ENCODE peak calls at places on chromosomes 6 and 20, in ten cellular contexts. X is esophagus squamous epithelium, Y is prostate gland, M is suprapubic skin, L is HCT116, C is heart left ventricle, W is spleen, A is tibial nerve, H is transverse colon, V is endothelial cell of umbilical vein. I is an unnamed sample.

GRCh38 chr6:25655746-25656145 is 3.7 kb downstream of the SCGN start:
- DNase-seq in V (no peak), M (no peak), A (no peak), Y (no peak), H (no peak), C (no peak), W (no peak), L (no peak), X (no peak), I (no peak)

GRCh38 chr6:22236626-22237414 is 60.0 kb downstream of the PRL start:
- DNase-seq in W (no peak), H (no peak), A (no peak), M (peak), V (no peak), C (no peak), L (no peak), Y (no peak), X (no peak), I (no peak)

GRCh38 chr6:108736832-108737231 is 111.4 kb upstream of the ARMC2 start:
- DNase-seq in X (no peak), V (peak), C (no peak), M (peak), Y (no peak), W (no peak), A (no peak), H (no peak), L (peak), I (no peak)

GRCh38 chr6:125586074-125586473 is 163.4 kb upstream of the HEY2 start:
- DNase-seq in M (no peak), V (peak), A (no peak), C (no peak), L (no peak), W (no peak), Y (no peak), H (no peak), X (no peak), I (no peak)

GRCh38 chr6:115896538-115897129 is 164.1 kb downstream of the FRK start:
- DNase-seq in H (no peak), W (no peak), M (no peak), C (no peak), L (peak), A (no peak), V (peak), Y (no peak), X (no peak), I (no peak)

GRCh38 chr20:16001286-16001685 is 572.0 kb downstream of the KIF16B start:
- DNase-seq in L (no peak), Y (no peak), A (no peak), C (no peak), M (no peak), W (no peak), H (no peak), X (no peak), V (no peak), I (no peak)

GRCh38 chr6:170063431-170063830 is 227.4 kb downstream of the DLL1 start:
- DNase-seq in V (no peak), H (peak), C (no peak), L (no peak), W (peak), M (peak), Y (no peak), A (no peak), X (no peak), I (peak)

GRCh38 chr6:68127066-68127465 is 508.0 kb upstream of the ADGRB3 start:
- DNase-seq in X (no peak), H (no peak), Y (no peak), V (no peak), W (no peak), L (no peak), C (no peak), M (no peak), A (no peak), I (no peak)

GRCh38 chr6:12545837-12546658 is 170.5 kb upstream of the PHACTR1 start:
- DNase-seq in L (peak), X (no peak), Y (no peak), W (no peak), A (no peak), H (no peak), C (no peak), M (no peak), V (peak), I (no peak)

GRCh38 chr20:16490696-16491095 is 82.6 kb downstream of the KIF16B start:
- DNase-seq in M (no peak), V (no peak), A (no peak), X (no peak), Y (no peak), L (no peak), C (no peak), W (no peak), H (no peak), I (no peak)

GRCh38 chr6:168908166-168908565 is 345.5 kb downstream of the THBS2 start:
- DNase-seq in M (no peak), C (no peak), W (no peak), A (no peak), H (no peak), V (no peak), L (no peak), Y (no peak), X (no peak), I (no peak)

GRCh38 chr20:4775322-4776078 is 53.8 kb downstream of the PRND start:
- DNase-seq in H (no peak), Y (no peak), W (no peak), M (no peak), V (no peak), A (no peak), L (no peak), C (no peak), X (no peak), I (no peak)

GRCh38 chr20:47784599-47785320 is 521 bp downstream of the SULF2 start:
- DNase-seq in C (peak), L (no peak), A (no peak), W (peak), X (no peak), Y (peak), H (peak), V (peak), M (no peak), I (no peak)

GRCh38 chr6:23650676-23651075 is 475.3 kb upstream of the NRSN1 start:
- DNase-seq in L (no peak), V (no peak), C (no peak), M (no peak), A (no peak), W (no peak), X (no peak), Y (peak), H (peak), I (no peak)

GRCh38 chr6:23696946-23697345 is 429.1 kb upstream of the NRSN1 start:
- DNase-seq in V (no peak), X (no peak), W (no peak), C (no peak), M (no peak), A (no peak), L (no peak), H (no peak), Y (peak), I (no peak)

GRCh38 chr6:68634503-68635411 is at the start of gene ADGRB3:
- DNase-seq in Y (peak), X (no peak), C (peak), M (peak), A (peak), L (no peak), V (peak), W (peak), H (peak), I (peak)

GRCh38 chr6:25404693-25405169 is 125.6 kb downstream of the CARMIL1 start:
- DNase-seq in Y (no peak), H (peak), C (no peak), W (no peak), M (no peak), X (no peak), L (no peak), A (no peak), V (peak), I (no peak)

DNA sequence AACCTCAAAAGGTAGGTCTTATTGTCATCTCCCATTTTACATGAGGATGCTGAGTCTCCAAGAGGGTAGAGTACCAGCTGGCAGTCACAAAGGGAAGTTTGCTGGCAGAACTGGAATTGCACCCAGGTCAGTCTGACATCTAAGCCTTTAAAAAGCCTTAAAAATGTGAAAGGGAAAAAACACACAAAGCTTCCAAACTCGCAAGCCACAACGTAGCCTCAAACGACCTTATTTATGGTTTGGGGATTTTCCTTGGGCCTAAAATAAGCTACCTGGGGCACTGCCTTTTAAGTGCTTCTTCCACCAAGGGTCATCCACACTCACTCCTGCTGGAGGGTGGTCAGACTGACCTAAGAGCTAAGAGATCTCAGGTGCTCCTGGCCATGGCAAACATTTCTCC is 2.1 kb downstream of the MBOAT1 start:
- DNase-seq in L (no peak), C (no peak), M (no peak), W (no peak), A (no peak), H (no peak), Y (no peak), X (no peak), V (no peak), I (no peak)
- H3K4me3 ChIP-seq in L (no peak), C (no peak), M (peak), W (no peak), A (peak), H (no peak), Y (no peak), X (peak), V (no peak), I (no peak)

GRCh38 chr6:31727717-31728671 is 1.1 kb downstream of the DDAH2 start:
- DNase-seq in Y (no peak), W (peak), C (no peak), X (no peak), H (no peak), V (no peak), L (no peak), A (no peak), M (no peak), I (no peak)
- TF ChIP-seq POLR2A in Y (no peak), W (no peak), C (no peak), X (no peak), H (no peak), V (no peak), L (no peak), A (no peak), M (no peak), I (no peak)

GRCh38 chr6:71887006-71887743 is 825 bp downstream of the RIMS1 start:
- DNase-seq in X (no peak), A (no peak), H (no peak), L (no peak), W (peak), V (peak), C (no peak), M (no peak), Y (no peak), I (no peak)
- H3K4me3 ChIP-seq in X (peak), A (peak), H (no peak), L (no peak), W (no peak), V (no peak), C (peak), M (peak), Y (peak), I (peak)

GRCh38 chr6:131654326-131654725 is 17.2 kb downstream of the ENPP3 start:
- DNase-seq in H (no peak), C (no peak), V (no peak), A (no peak), L (no peak), X (no peak), Y (no peak), M (no peak), W (no peak), I (no peak)

GRCh38 chr6:131657630-131658111 is 20.6 kb downstream of the ENPP3 start:
- DNase-seq in A (no peak), Y (no peak), C (no peak), W (no peak), H (no peak), M (no peak), X (no peak), L (no peak), V (no peak), I (no peak)

GRCh38 chr6:131656667-131657066 is 19.6 kb downstream of the ENPP3 start:
- DNase-seq in V (no peak), X (no peak), C (no peak), A (no peak), W (no peak), Y (no peak), H (no peak), L (no peak), M (no peak), I (no peak)

GRCh38 chr6:131655387-131655786 is 18.3 kb downstream of the ENPP3 start:
- DNase-seq in M (no peak), C (no peak), X (no peak), V (no peak), H (no peak), A (no peak), Y (no peak), W (no peak), L (no peak), I (no peak)

DNA sequence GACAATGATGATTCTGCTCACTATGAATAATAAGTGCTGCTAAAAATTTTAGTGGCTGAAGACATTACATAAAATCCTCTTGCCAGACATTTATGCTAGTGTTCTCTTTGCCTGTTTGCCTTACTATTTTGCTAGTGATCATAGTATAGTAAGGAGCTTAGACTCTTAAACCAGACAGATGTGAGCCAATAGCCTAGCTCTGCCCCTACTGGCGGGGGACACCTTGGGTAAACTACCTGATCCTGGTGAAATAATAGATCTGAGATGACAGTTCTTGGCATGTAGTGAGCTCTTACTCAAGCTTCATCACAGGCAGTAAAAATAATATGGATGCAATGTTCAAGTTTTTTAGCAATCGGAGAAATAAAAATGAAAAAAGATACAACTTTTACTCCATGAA is 18.8 kb downstream of the ENPP3 start:
- DNase-seq in X (no peak), W (no peak), H (no peak), A (no peak), C (no peak), L (no peak), M (no peak), V (no peak), Y (no peak), I (no peak)
- TF ChIP-seq POLR2A in X (no peak), W (no peak), H (no peak), A (no peak), C (no peak), L (no peak), M (no peak), V (no peak), Y (no peak), I (no peak)

GRCh38 chr6:34154668-34155447 is 9.0 kb upstream of the GRM4 start:
- DNase-seq in C (peak), A (no peak), X (no peak), M (peak), H (peak), L (no peak), W (peak), Y (no peak), V (peak), I (no peak)
- H3K4me3 ChIP-seq in C (no peak), A (no peak), X (peak), M (peak), H (no peak), L (peak), W (no peak), Y (no peak), V (no peak), I (peak)

DNA sequence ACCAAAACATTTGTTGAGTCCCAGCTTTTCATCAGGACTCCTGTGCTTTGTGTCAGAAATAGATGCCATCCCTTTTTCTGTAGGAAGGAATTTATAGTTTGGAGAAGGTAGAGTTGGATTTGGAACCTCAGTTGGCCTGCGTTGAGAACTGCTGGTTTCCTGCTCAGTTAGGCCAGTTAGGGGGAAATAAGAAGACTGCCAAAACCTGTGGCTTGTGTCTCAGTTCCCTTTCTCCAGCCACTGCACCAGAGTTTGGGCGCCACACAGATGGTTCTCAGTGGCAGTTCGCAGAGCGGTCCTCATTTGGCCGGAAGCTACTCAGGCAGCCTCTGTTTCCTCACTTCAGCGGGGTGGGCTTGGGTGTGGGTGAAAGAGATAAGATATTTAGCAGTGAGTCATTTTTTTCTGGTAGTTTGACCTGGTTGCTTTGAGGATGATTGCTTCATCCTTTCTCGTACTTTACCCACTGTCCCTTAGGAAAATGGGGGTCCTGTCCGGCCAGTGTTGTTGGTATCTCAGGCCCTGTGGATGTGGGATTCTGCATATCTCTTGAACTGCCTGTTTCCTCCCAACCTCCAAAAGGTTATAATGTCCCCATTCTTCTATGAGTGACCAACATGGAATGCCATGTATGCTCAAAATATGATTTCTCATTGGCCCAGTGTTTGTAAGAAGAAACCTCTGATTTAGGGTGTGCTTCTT is 53.7 kb downstream of the JARID2 start:
- DNase-seq in H (peak), V (no peak), W (peak), C (peak), Y (no peak), L (no peak), X (no peak), M (no peak), A (no peak), I (peak)
- TF ChIP-seq POLR2A in H (no peak), V (no peak), W (no peak), C (no peak), Y (no peak), L (no peak), X (no peak), M (no peak), A (no peak), I (no peak)

DNA sequence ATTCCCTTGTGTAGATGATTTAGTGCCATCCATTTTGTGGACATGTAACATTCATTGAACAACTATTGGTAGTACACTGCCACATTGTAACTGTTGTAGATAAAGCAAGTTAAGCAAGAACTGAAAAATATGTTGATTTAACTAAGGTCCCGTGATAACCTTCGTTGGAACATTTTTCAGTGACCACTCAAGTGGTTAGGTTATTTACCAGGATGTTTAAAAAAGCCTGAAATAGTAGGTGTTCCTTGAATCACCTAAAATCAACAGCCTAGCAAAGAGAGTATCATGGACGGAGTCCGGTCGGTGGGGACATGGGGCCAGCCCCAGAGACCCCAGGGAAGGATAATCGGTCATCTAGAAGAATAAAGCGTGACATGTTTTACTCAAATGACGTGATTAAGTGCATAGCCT is 2.6 kb downstream of the AMD1 start:
- DNase-seq in L (no peak), A (no peak), C (no peak), H (no peak), M (no peak), Y (no peak), W (no peak), X (no peak), V (peak), I (no peak)
- H3K4me3 ChIP-seq in L (no peak), A (peak), C (peak), H (no peak), M (peak), Y (peak), W (peak), X (peak), V (peak), I (peak)

GRCh38 chr20:53642196-53643030 is 48.8 kb upstream of the ZNF217 start:
- DNase-seq in A (peak), Y (peak), V (no peak), H (peak), X (no peak), M (no peak), W (no peak), L (peak), C (peak), I (no peak)
- TF ChIP-seq POLR2A in A (no peak), Y (no peak), V (no peak), H (no peak), X (no peak), M (no peak), W (no peak), L (no peak), C (no peak), I (no peak)

GRCh38 chr6:44078795-44079671 is 48.2 kb downstream of the MRPL14 start:
- DNase-seq in V (peak), A (peak), Y (peak), X (no peak), H (peak), C (peak), L (peak), M (peak), W (peak), I (no peak)
- H3K4me3 ChIP-seq in V (no peak), A (no peak), Y (no peak), X (no peak), H (no peak), C (no peak), L (no peak), M (no peak), W (no peak), I (no peak)

I was measured in gastrocnemius medialis.